ENCODE peak calls at places on chromosome 4, in eight cellular contexts. H is B cell; O is heart left ventricle; I is mucosa of descending colon; V is activated naive CD4-positive, alpha-beta T cell treated with anti-CD3 and anti-CD28 coated beads, Interleukin-2, amount 10 ng/mL, durations not matched to agents 7 days and 5 days; D is stimulated activated CD4-positive, alpha-beta T cell treated with anti-CD3 and anti-CD28 coated beads, Interleukin-12 subunit alpha, Interleukin-12 subunit beta, amount 100 ng/mL, for 24 hours; B is SK-N-MC; W is stimulated activated CD8-positive, alpha-beta memory T cell treated with anti-CD3 and anti-CD28 coated beads, Interleukin-4, amount 100 ng/mL, for 1 hour. Y is an unnamed sample.

GRCh38 chr4:185911556-185912064 is 99.6 kb upstream of the SORBS2 start:
- DNase-seq in W (no peak), H (no peak), D (no peak), B (no peak), V (no peak), I (no peak), O (no peak), Y (no peak)

GRCh38 chr4:119580293-119580692 is 48.3 kb downstream of the PDE5A start:
- DNase-seq in H (no peak), D (no peak), W (no peak), I (no peak), V (no peak), B (no peak), O (no peak), Y (no peak)

GRCh38 chr4:153152453-153153338 is 51.5 kb upstream of the TRIM2 start:
- DNase-seq in D (peak; percentile 72), W (no peak), V (peak; percentile 75), H (no peak), I (peak; percentile 78), O (peak; percentile 58), B (peak; percentile 50), Y (peak; percentile 71)

GRCh38 chr4:123256901-123257300 is 139.7 kb upstream of the SPRY1 start:
- DNase-seq in H (no peak), D (no peak), B (no peak), V (no peak), I (no peak), O (no peak), W (no peak), Y (no peak)

GRCh38 chr4:124454772-124455270 is 257.7 kb downstream of the ANKRD50 start:
- DNase-seq in O (no peak), D (no peak), B (no peak), V (no peak), I (no peak), H (no peak), W (no peak), Y (no peak)

GRCh38 chr4:1716065-1716945 is 4.2 kb upstream of the SLBP start:
- DNase-seq in D (no peak), O (no peak), W (no peak), B (no peak), H (no peak), V (no peak), I (no peak), Y (no peak)

GRCh38 chr4:148778980-148779675 is 336.9 kb upstream of the NR3C2 start:
- DNase-seq in V (no peak), W (no peak), D (no peak), B (no peak), I (no peak), H (no peak), O (no peak), Y (no peak)

GRCh38 chr4:84639143-84639542 is 56.2 kb downstream of the CDS1 start:
- DNase-seq in H (no peak), O (no peak), B (no peak), V (no peak), D (no peak), I (no peak), W (no peak), Y (no peak)

GRCh38 chr4:186832906-186833305 is 109.2 kb upstream of the FAT1 start:
- DNase-seq in D (no peak), B (no peak), I (no peak), V (no peak), O (no peak), W (no peak), H (no peak), Y (no peak)

GRCh38 chr4:48518143-48518542 is 28.1 kb downstream of the ZAR1 start:
- DNase-seq in D (no peak), W (no peak), I (no peak), O (no peak), V (no peak), H (no peak), B (no peak), Y (no peak)

GRCh38 chr4:37995299-37995821 is 35.2 kb downstream of the PTTG2 start:
- DNase-seq in I (no peak), V (no peak), O (no peak), H (no peak), W (no peak), B (no peak), D (no peak), Y (peak; percentile 29)

GRCh38 chr4:107806196-107806595 is 18.5 kb upstream of the SGMS2 start:
- DNase-seq in V (no peak), D (no peak), O (no peak), I (no peak), H (no peak), B (no peak), W (no peak), Y (no peak)

GRCh38 chr4:181108237-181108636 is 1135.0 kb upstream of the TENM3 start:
- DNase-seq in I (no peak), V (no peak), H (no peak), O (no peak), D (no peak), W (no peak), B (no peak), Y (no peak)

GRCh38 chr4:73341454-73341853 is 62.6 kb upstream of the ALB start:
- DNase-seq in I (no peak), O (no peak), H (no peak), W (no peak), V (peak; percentile 24), D (no peak), B (peak; percentile 14), Y (no peak)

GRCh38 chr4:26320159-26320452 is 708 bp upstream of the RBPJ start:
- DNase-seq in B (no peak), V (peak; percentile 54), O (no peak), W (no peak), I (no peak), D (no peak), H (peak; percentile 69), Y (no peak)

GRCh38 chr4:3235030-3235345 is 14.0 kb upstream of the MSANTD1 start:
- DNase-seq in B (no peak), H (no peak), I (peak; percentile 29), W (no peak), D (no peak), O (no peak), V (no peak), Y (no peak)

GRCh38 chr4:127574643-127575042 is 58.1 kb upstream of the INTU start:
- DNase-seq in I (no peak), O (no peak), H (no peak), B (no peak), V (no peak), W (no peak), D (no peak), Y (no peak)

GRCh38 chr4:3410401-3411135 is 31.2 kb upstream of the HGFAC start:
- DNase-seq in B (no peak), D (no peak), W (no peak), H (no peak), O (no peak), I (no peak), V (peak; percentile 12), Y (no peak)

GRCh38 chr4:85370400-85371032 is 104.4 kb upstream of the ARHGAP24 start:
- DNase-seq in O (peak; percentile 26), B (peak; percentile 52), V (peak; percentile 21), I (no peak), H (peak; percentile 62), W (no peak), D (no peak), Y (peak; percentile 7)

GRCh38 chr4:623914-624626 is 1.3 kb upstream of the PDE6B start:
- DNase-seq in I (no peak), V (no peak), O (no peak), B (no peak), W (no peak), D (no peak), H (no peak), Y (no peak)

Y was measured in H1.